ENCODE peak calls at places on chromosome 11, in seven cellular contexts. S is suprapubic skin, Y is upper lobe of right lung, Z is stomach, C is uterus, I is spleen, B is thyroid gland. W is an unnamed sample. For H3K4me1, the result is how much of the 10 kb centered on the place peaks cover.

GRCh38 chr11:123461164-123461563 is 31.1 kb downstream of the GRAMD1B start:
- DNase-seq in Y (no peak), S (no peak), C (no peak), B (no peak), I (no peak), Z (no peak), W (no peak)

GRCh38 chr11:121479839-121480238 is 27.1 kb upstream of the SORL1-AS1 start:
- DNase-seq in I (no peak), C (no peak), S (no peak), Z (no peak), B (no peak), Y (no peak), W (no peak)

GRCh38 chr11:63670738-63671321 is 346 bp downstream of the ATL3 start:
- DNase-seq in Z (peak), S (no peak), B (peak), I (peak), Y (peak), C (peak), W (no peak)

GRCh38 chr11:72981067-72981466 is 161.1 kb downstream of the FCHSD2 start:
- DNase-seq in I (no peak), Y (no peak), Z (no peak), C (no peak), S (no peak), B (no peak), W (no peak)

GRCh38 chr11:123054301-123055065 is 7.5 kb downstream of the HSPA8 start:
- DNase-seq in C (no peak), Z (no peak), B (no peak), Y (no peak), S (no peak), I (no peak), W (no peak)

GRCh38 chr11:18692941-18693760 is 5.4 kb upstream of the TMEM86A start:
- DNase-seq in Z (no peak), S (no peak), Y (no peak), B (no peak), C (no peak), I (no peak), W (no peak)

GRCh38 chr11:24861440-24861839 is 364.6 kb downstream of the LUZP2 start:
- DNase-seq in S (no peak), I (no peak), Y (no peak), B (no peak), Z (no peak), C (no peak), W (no peak)

GRCh38 chr11:110522456-110522855 is 92.7 kb downstream of the FDX1 start:
- DNase-seq in Y (no peak), I (no peak), Z (no peak), C (no peak), S (no peak), B (no peak), W (no peak)

GRCh38 chr11:29343465-29344333 is 673.1 kb downstream of the KCNA4 start:
- DNase-seq in S (no peak), Z (peak), I (peak), C (peak), Y (peak), B (peak), W (peak)

GRCh38 chr11:65013130-65013691 is 749 bp upstream of the ARL2 start:
- DNase-seq in Y (peak), B (peak), I (peak), S (peak), Z (peak), C (peak), W (no peak)

GRCh38 chr11:106594751-106595351 is 423.4 kb downstream of the GUCY1A2 start:
- DNase-seq in C (no peak), B (no peak), S (no peak), Y (no peak), Z (no peak), I (no peak), W (no peak)

GRCh38 chr11:44870615-44871176 is 80.0 kb downstream of the TP53I11 start:
- DNase-seq in I (no peak), S (no peak), Y (no peak), Z (no peak), C (no peak), B (no peak), W (no peak)
- H3K27ac ChIP-seq in I (no peak), S (no peak), Y (no peak), Z (no peak), C (peak), B (no peak), W (no peak)

GRCh38 chr11:9091044-9091936 is at the start of gene SCUBE2:
- DNase-seq in S (no peak), Z (no peak), C (no peak), B (no peak), I (peak), Y (no peak), W (no peak)
- H3K4me3 ChIP-seq in S (peak), Z (peak), C (peak), B (no peak), I (peak), Y (peak), W (peak)

GRCh38 chr11:77147668-77148321 is 19.7 kb downstream of the MYO7A start:
- DNase-seq in Y (no peak), C (no peak), Z (peak), S (no peak), B (peak), I (no peak), W (no peak)
- H3K4me1 ChIP-seq in Y (under half), C (under half), Z (under half), S (under half), B (under half), I (under half), W (under half)

GRCh38 chr11:115199501-115199900 is 304.7 kb downstream of the CADM1 start:
- DNase-seq in I (no peak), Y (no peak), Z (no peak), B (no peak), C (no peak), S (no peak), W (no peak)
- H3K27ac ChIP-seq in I (no peak), Y (no peak), Z (no peak), B (peak), C (no peak), S (no peak), W (no peak)

DNA sequence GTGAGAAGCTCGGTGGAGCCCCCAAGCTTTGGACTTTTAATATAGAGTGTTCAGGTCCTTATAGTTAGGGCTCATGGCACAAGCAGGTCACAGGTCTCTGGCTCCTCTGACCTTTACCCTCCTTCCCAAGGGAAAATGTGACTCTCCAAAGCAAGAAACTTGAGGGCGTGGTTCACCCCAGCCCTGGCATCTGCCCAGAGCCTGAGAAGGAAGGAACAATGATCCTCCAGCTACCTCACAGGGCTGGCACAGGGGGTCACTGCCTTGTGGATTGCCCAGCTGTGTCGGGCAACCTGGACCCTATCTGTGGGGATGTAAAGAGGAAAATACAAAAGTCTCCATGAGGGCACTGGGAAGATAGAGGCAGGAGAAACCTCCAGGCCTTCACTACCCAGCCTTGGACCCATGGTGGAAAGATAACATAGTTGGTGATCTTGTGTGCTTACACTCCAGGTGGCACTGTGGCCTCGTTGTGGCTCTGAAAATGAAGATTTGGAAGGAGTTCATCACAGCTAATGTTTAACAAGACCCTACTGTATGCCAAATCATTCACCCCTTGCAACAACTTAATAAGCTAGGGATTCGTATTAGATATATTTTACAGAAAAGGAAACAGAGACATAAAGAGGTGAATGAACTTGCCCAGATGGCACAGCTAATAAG is 3.8 kb upstream of the ZNF195 start:
- DNase-seq in B (no peak), I (no peak), C (no peak), Y (no peak), Z (no peak), S (no peak), W (no peak)
- H3K4me3 ChIP-seq in B (no peak), I (no peak), C (no peak), Y (no peak), Z (no peak), S (no peak), W (no peak)

GRCh38 chr11:56887940-56888339 is 100.8 kb upstream of the OR5AK2 start:
- DNase-seq in C (no peak), Z (no peak), Y (no peak), I (no peak), S (no peak), B (no peak), W (no peak)

GRCh38 chr11:56883590-56883989 is 105.1 kb upstream of the OR5AK2 start:
- DNase-seq in Y (no peak), B (no peak), C (no peak), I (no peak), Z (no peak), S (no peak), W (no peak)

GRCh38 chr11:56885854-56886253 is 102.9 kb upstream of the OR5AK2 start:
- DNase-seq in C (no peak), Z (no peak), Y (no peak), S (no peak), I (no peak), B (no peak), W (no peak)

GRCh38 chr11:56885182-56885581 is 103.5 kb upstream of the OR5AK2 start:
- DNase-seq in C (no peak), Y (peak), S (no peak), I (no peak), Z (peak), B (peak), W (no peak)

GRCh38 chr11:56886465-56886864 is 102.2 kb upstream of the OR5AK2 start:
- DNase-seq in B (no peak), Z (no peak), Y (no peak), S (no peak), I (no peak), C (no peak), W (no peak)
- H3K4me1 ChIP-seq in B (under half), Z (under half), Y (under half), S (under half), I (under half), C (under half), W (under half)

DNA sequence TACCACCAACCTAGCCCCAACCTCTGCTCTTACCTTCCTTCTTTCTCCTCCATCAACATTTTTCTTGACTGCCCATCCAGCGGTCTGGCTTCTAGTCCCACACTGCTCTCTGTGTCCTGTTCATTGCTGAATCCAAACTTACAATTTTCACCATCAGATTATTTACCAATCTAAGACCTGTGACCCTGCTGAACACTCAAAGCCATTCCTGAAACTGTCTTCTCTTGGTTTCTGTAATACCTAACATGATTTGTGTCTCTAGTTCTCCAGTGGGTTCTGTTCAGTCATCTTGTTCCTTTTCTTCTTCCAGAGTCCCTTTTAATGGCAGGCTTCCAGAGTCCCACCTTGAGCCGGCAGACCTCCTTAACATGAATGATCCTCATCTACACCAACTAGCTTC is 24.1 kb downstream of the RRAS2 start:
- DNase-seq in I (no peak), S (no peak), C (no peak), Y (no peak), B (no peak), Z (no peak), W (no peak)
- H3K27ac ChIP-seq in I (peak), S (no peak), C (no peak), Y (no peak), B (no peak), Z (no peak), W (no peak)

GRCh38 chr11:117877120-117877784 is 794 bp upstream of the FXYD6 start:
- DNase-seq in B (no peak), Z (no peak), Y (no peak), I (no peak), C (no peak), S (no peak), W (no peak)
- H3K4me3 ChIP-seq in B (peak), Z (peak), Y (peak), I (peak), C (peak), S (peak), W (no peak)

GRCh38 chr11:12090061-12090572 is 20.3 kb upstream of the MICAL2 start:
- DNase-seq in Z (no peak), C (no peak), Y (peak), S (no peak), I (no peak), B (no peak), W (peak)
- H3K4me1 ChIP-seq in Z (half or more), C (under half), Y (half or more), S (half or more), I (under half), B (half or more), W (half or more)